ENCODE peak calls at places on chromosomes 3 and 15, in six cellular contexts. A is GM13976, J is lower leg skin, Z is WTC11, F is tibial artery, C is hepatocyte. V is an unnamed sample.

GRCh38 chr3:176376531-176376930 is 820.8 kb downstream of the TBL1XR1 start:
- DNase-seq in A (no peak), J (no peak), Z (no peak), F (no peak), C (no peak), V (no peak)

GRCh38 chr15:66859688-66860253 is 157.7 kb downstream of the SMAD6 start:
- DNase-seq in A (no peak), J (peak), Z (no peak), F (no peak), C (no peak), V (no peak)

GRCh38 chr3:185727873-185728272 is 97.0 kb downstream of the IGF2BP2 start:
- DNase-seq in A (no peak), J (no peak), Z (no peak), F (no peak), C (no peak), V (no peak)

GRCh38 chr3:13896473-13897154 is 16.7 kb upstream of the WNT7A start:
- DNase-seq in A (peak), J (peak), Z (peak), F (peak), C (peak), V (peak)

GRCh38 chr3:172608575-172608974 is 85.3 kb upstream of the TNFSF10 start:
- DNase-seq in A (no peak), J (no peak), Z (no peak), F (no peak), C (no peak), V (no peak)

GRCh38 chr3:177731644-177732268 is 534.5 kb upstream of the TBL1XR1 start:
- DNase-seq in A (no peak), J (no peak), Z (no peak), F (no peak), C (no peak), V (no peak)

GRCh38 chr15:67444100-67444499 is 76.8 kb upstream of the C15orf61 start:
- DNase-seq in A (no peak), J (no peak), Z (no peak), F (no peak), C (no peak), V (no peak)

GRCh38 chr3:57091471-57091870 is 31.0 kb downstream of the SPATA12 start:
- DNase-seq in A (no peak), J (no peak), Z (no peak), F (no peak), C (no peak), V (no peak)

GRCh38 chr3:180059351-180059750 is 22.6 kb upstream of the PEX5L start:
- DNase-seq in A (no peak), J (no peak), Z (no peak), F (no peak), C (no peak), V (no peak)

GRCh38 chr3:123395235-123395634 is 53.7 kb downstream of the ADCY5 start:
- DNase-seq in A (no peak), J (no peak), Z (no peak), F (no peak), C (no peak), V (no peak)

GRCh38 chr3:134366928-134367352 is 7.3 kb downstream of the AMOTL2 start:
- DNase-seq in A (no peak), J (no peak), Z (no peak), F (peak), C (no peak), V (no peak)

GRCh38 chr3:141000027-141000663 is 51.0 kb upstream of the SPSB4 start:
- DNase-seq in A (peak), J (no peak), Z (peak), F (peak), C (peak), V (peak)

GRCh38 chr15:60424006-60424405 is 26.2 kb upstream of the ANXA2 start:
- DNase-seq in A (no peak), J (no peak), Z (no peak), F (no peak), C (no peak), V (no peak)

GRCh38 chr15:64462492-64462891 is 2.1 kb downstream of the ZNF609 start:
- DNase-seq in A (no peak), J (no peak), Z (no peak), F (no peak), C (no peak), V (no peak)

GRCh38 chr15:100759698-100760356 is 119.8 kb upstream of the ALDH1A3 start:
- DNase-seq in A (peak), J (peak), Z (peak), F (no peak), C (peak), V (no peak)

GRCh38 chr3:46660543-46661523 is 32.6 kb downstream of the ALS2CL start:
- DNase-seq in A (peak), J (peak), Z (no peak), F (peak), C (no peak), V (no peak)

GRCh38 chr15:70504305-70504951 is 258.9 kb downstream of the UACA start:
- DNase-seq in A (peak), J (no peak), Z (no peak), F (peak), C (no peak), V (peak)

GRCh38 chr15:44265757-44266156 is 22.8 kb upstream of the GOLM2 start:
- DNase-seq in A (no peak), J (no peak), Z (no peak), F (no peak), C (no peak), V (no peak)
- TF ChIP-seq CTCF in A (no peak), J (no peak), Z (no peak), F (no peak), C (no peak), V (no peak)

DNA sequence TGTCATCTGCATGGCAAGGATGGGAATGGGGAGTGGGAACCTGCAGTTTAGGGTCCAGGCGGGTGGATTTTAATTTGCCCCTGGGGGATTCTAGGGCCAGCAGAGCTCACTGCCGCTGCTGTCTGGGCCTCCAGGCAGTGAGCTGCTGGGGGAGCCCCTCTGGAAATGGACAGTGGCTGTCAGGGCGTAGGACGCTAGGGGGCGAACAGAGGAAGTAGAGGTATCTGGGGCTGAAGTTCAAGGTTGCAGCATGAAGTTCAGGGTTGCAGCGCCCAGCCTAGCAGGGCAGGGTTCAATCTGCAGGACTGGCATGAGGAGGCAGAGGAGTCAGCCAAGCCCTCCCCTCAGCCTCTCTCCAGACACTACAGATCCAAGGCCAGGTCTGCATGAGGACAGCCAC is 49.5 kb downstream of the APBA2 start:
- DNase-seq in A (peak), J (no peak), Z (peak), F (peak), C (no peak), V (peak)
- TF ChIP-seq CTCF in A (peak), J (peak), Z (no peak), F (no peak), C (peak), V (peak)

GRCh38 chr15:99729920-99730319 is 3.3 kb downstream of the LYSMD4 start:
- DNase-seq in A (peak), J (no peak), Z (peak), F (no peak), C (peak), V (peak)
- TF ChIP-seq CTCF in A (peak), J (no peak), Z (no peak), F (peak), C (peak), V (peak)

GRCh38 chr3:48084929-48085328 is 68.7 kb upstream of the MAP4 start:
- DNase-seq in A (peak), J (no peak), Z (no peak), F (no peak), C (no peak), V (no peak)
- TF ChIP-seq CTCF in A (no peak), J (no peak), Z (no peak), F (no peak), C (no peak), V (no peak)